ENCODE peak calls at places on chromosome 3, in five cellular contexts. One of them, this sample, is unnamed.

GRCh38 chr3:98460220-98460619 is 2.8 kb upstream of the OR5K1 start:
- DNase-seq in memory B cell: no peak
- DNase-seq in stimulated activated CD4-positive, alpha-beta T cell treated with anti-CD3 and anti-CD28 coated beads, Interleukin-12 subunit alpha, Interleukin-12 subunit beta, amount 100 ng/mL, for 24 hours: no peak
- DNase-seq in iPS DF 19.7: no peak
- DNase-seq in fibroblast of mammary gland: no peak
- DNase-seq in this sample: no peak

GRCh38 chr3:30221622-30222021 is 384.8 kb upstream of the TGFBR2 start:
- DNase-seq in iPS DF 19.7: no peak
- DNase-seq in stimulated activated CD4-positive, alpha-beta T cell treated with anti-CD3 and anti-CD28 coated beads, Interleukin-12 subunit alpha, Interleukin-12 subunit beta, amount 100 ng/mL, for 24 hours: no peak
- DNase-seq in fibroblast of mammary gland: peak; percentile 56
- DNase-seq in memory B cell: no peak
- DNase-seq in this sample: no peak

GRCh38 chr3:124834723-124835718 is 52.1 kb downstream of the ITGB5 start:
- DNase-seq in memory B cell: peak; percentile 4
- DNase-seq in fibroblast of mammary gland: peak; percentile 93
- DNase-seq in stimulated activated CD4-positive, alpha-beta T cell treated with anti-CD3 and anti-CD28 coated beads, Interleukin-12 subunit alpha, Interleukin-12 subunit beta, amount 100 ng/mL, for 24 hours: peak; percentile 15
- DNase-seq in iPS DF 19.7: no peak
- DNase-seq in this sample: peak; percentile 67

GRCh38 chr3:81886081-81886480 is 124.6 kb upstream of the GBE1 start:
- DNase-seq in memory B cell: no peak
- DNase-seq in iPS DF 19.7: no peak
- DNase-seq in fibroblast of mammary gland: peak; percentile 48
- DNase-seq in stimulated activated CD4-positive, alpha-beta T cell treated with anti-CD3 and anti-CD28 coated beads, Interleukin-12 subunit alpha, Interleukin-12 subunit beta, amount 100 ng/mL, for 24 hours: no peak
- DNase-seq in this sample: no peak

GRCh38 chr3:190558316-190558715 is 44.4 kb downstream of the IL1RAP start:
- DNase-seq in stimulated activated CD4-positive, alpha-beta T cell treated with anti-CD3 and anti-CD28 coated beads, Interleukin-12 subunit alpha, Interleukin-12 subunit beta, amount 100 ng/mL, for 24 hours: no peak
- DNase-seq in memory B cell: no peak
- DNase-seq in fibroblast of mammary gland: no peak
- DNase-seq in iPS DF 19.7: no peak
- DNase-seq in this sample: no peak

GRCh38 chr3:17032407-17033034 is 147.8 kb downstream of the PLCL2 start:
- DNase-seq in memory B cell: no peak
- DNase-seq in fibroblast of mammary gland: peak; percentile 67
- DNase-seq in iPS DF 19.7: no peak
- DNase-seq in stimulated activated CD4-positive, alpha-beta T cell treated with anti-CD3 and anti-CD28 coated beads, Interleukin-12 subunit alpha, Interleukin-12 subunit beta, amount 100 ng/mL, for 24 hours: no peak
- DNase-seq in this sample: no peak

GRCh38 chr3:68055238-68055637 is 400.8 kb upstream of the SUCLG2 start:
- DNase-seq in iPS DF 19.7: no peak
- DNase-seq in stimulated activated CD4-positive, alpha-beta T cell treated with anti-CD3 and anti-CD28 coated beads, Interleukin-12 subunit alpha, Interleukin-12 subunit beta, amount 100 ng/mL, for 24 hours: no peak
- DNase-seq in fibroblast of mammary gland: no peak
- DNase-seq in memory B cell: no peak
- DNase-seq in this sample: no peak

GRCh38 chr3:13011369-13012227 is 61.6 kb downstream of the IQSEC1 start:
- DNase-seq in memory B cell: peak; percentile 88
- DNase-seq in iPS DF 19.7: no peak
- DNase-seq in stimulated activated CD4-positive, alpha-beta T cell treated with anti-CD3 and anti-CD28 coated beads, Interleukin-12 subunit alpha, Interleukin-12 subunit beta, amount 100 ng/mL, for 24 hours: peak; percentile 79
- DNase-seq in fibroblast of mammary gland: no peak
- DNase-seq in this sample: peak; percentile 58

This sample was measured in heart left ventricle.